ENCODE peak calls at places on chromosome 20, in four cellular contexts. Q, W, V and R are unnamed samples.

GRCh38 chr20:24782221-24782620 is 166.8 kb upstream of the CST7 start:
- DNase-seq in V (no peak), W (no peak), Q (no peak), R (no peak)

GRCh38 chr20:41133709-41134361 is 3.5 kb upstream of the PLCG1 start:
- DNase-seq in W (no peak), V (peak), Q (no peak), R (no peak)

GRCh38 chr20:53768329-53768728 is 174.7 kb upstream of the ZNF217 start:
- DNase-seq in V (no peak), W (no peak), Q (no peak), R (no peak)

GRCh38 chr20:51725584-51726176 is 42.5 kb downstream of the ATP9A start:
- DNase-seq in Q (no peak), V (no peak), W (no peak), R (no peak)

GRCh38 chr20:1087311-1087710 is 31.1 kb upstream of the PSMF1 start:
- DNase-seq in W (no peak), Q (no peak), V (no peak), R (no peak)

GRCh38 chr20:31675828-31676533 is 38.3 kb downstream of the COX4I2 start:
- DNase-seq in Q (no peak), V (peak), W (no peak), R (no peak)

GRCh38 chr20:63055575-63056235 is 48.9 kb upstream of the BHLHE23 start:
- DNase-seq in W (peak), V (no peak), Q (no peak), R (no peak)

GRCh38 chr20:38373898-38374297 is 27.6 kb downstream of the LBP start:
- DNase-seq in W (no peak), V (no peak), Q (no peak), R (no peak)

GRCh38 chr20:57369601-57370000 is 18.5 kb downstream of the RAE1 start:
- DNase-seq in Q (no peak), W (no peak), V (no peak), R (no peak)

GRCh38 chr20:32278199-32278643 is 770 bp downstream of the KIF3B start:
- DNase-seq in Q (no peak), W (no peak), V (no peak), R (no peak)

GRCh38 chr20:47501117-47501482 is 587 bp upstream of the NCOA3 start:
- DNase-seq in V (no peak), Q (no peak), W (no peak), R (no peak)

GRCh38 chr20:4867036-4867435 is 134.3 kb downstream of the SLC23A2 start:
- DNase-seq in Q (no peak), V (no peak), W (no peak), R (no peak)

GRCh38 chr20:59073582-59073981 is 31.0 kb upstream of the PRELID3B start:
- DNase-seq in V (no peak), W (no peak), Q (no peak), R (no peak)
- TF ChIP-seq CTCF in V (no peak), W (no peak), Q (no peak), R (no peak)

GRCh38 chr20:22732751-22733150 is 148.4 kb upstream of the FOXA2 start:
- DNase-seq in W (no peak), Q (no peak), V (no peak), R (no peak)
- TF ChIP-seq CTCF in W (no peak), Q (no peak), V (no peak), R (no peak)

GRCh38 chr20:61459266-61459665 is 207.2 kb downstream of the CDH4 start:
- DNase-seq in V (no peak), W (no peak), Q (no peak), R (no peak)

GRCh38 chr20:61459705-61460104 is 207.6 kb downstream of the CDH4 start:
- DNase-seq in V (no peak), W (no peak), Q (no peak), R (no peak)

GRCh38 chr20:61457725-61458124 is 205.7 kb downstream of the CDH4 start:
- DNase-seq in W (no peak), Q (no peak), V (no peak), R (no peak)

GRCh38 chr20:61460261-61461047 is 208.4 kb downstream of the CDH4 start:
- DNase-seq in W (no peak), Q (no peak), V (no peak), R (no peak)

DNA sequence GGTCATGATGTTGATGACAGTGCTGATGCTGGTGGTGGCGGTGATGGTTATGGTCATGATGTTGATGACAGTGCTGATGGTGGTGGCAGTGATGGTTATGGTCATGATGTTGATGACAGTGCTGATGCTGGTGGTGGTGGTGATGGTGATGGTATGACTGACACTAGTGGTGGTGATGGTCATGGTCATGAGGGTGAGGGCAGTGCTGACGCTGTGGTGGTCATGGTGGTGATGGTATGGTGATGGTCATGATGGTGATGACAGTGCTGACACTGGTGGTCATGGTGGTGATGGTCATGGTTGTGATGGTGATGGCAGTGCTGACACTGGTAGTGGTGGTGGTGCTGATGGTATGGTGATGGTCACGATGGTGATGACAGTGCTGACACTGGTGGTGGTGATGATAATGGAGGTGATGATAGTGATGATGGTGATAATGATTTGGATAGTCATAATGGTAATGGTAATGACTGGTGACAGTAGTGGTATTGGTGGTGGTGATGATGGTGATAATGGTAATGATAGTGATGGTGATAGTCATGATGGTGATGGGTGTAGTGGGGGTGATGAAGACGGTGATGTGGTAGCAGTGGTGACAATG is 206.2 kb downstream of the CDH4 start:
- DNase-seq in V (no peak), Q (no peak), W (no peak), R (no peak)
- TF ChIP-seq CTCF in V (no peak), Q (no peak), W (no peak), R (no peak)

GRCh38 chr20:3313681-3314080 is 74.7 kb upstream of the SLC4A11 start:
- DNase-seq in W (no peak), Q (no peak), V (no peak), R (no peak)
- TF ChIP-seq CTCF in W (no peak), Q (no peak), V (no peak), R (no peak)

GRCh38 chr20:48698507-48699267 is 129.1 kb downstream of the PREX1 start:
- DNase-seq in V (no peak), Q (no peak), W (no peak), R (no peak)
- TF ChIP-seq CTCF in V (no peak), Q (no peak), W (no peak), R (peak)